ENCODE peak calls at places on chromosomes 7 and 10, in six cellular contexts. One of them, this sample, is unnamed.

GRCh38 chr10:49761789-49762565 is at the start of gene OGDHL:
- DNase-seq in gastrocnemius medialis: no peak
- DNase-seq in psoas muscle: peak
- DNase-seq in A549: peak
- DNase-seq in Peyer's patch: peak
- DNase-seq in stomach: peak
- DNase-seq in this sample: peak

GRCh38 chr10:77800738-77801266 is 125.8 kb downstream of the DLG5 start:
- DNase-seq in gastrocnemius medialis: no peak
- DNase-seq in psoas muscle: no peak
- DNase-seq in A549: no peak
- DNase-seq in Peyer's patch: no peak
- DNase-seq in stomach: no peak
- DNase-seq in this sample: no peak

GRCh38 chr10:75033399-75034130 is 77.9 kb upstream of the SAMD8 start:
- DNase-seq in gastrocnemius medialis: no peak
- DNase-seq in psoas muscle: no peak
- DNase-seq in A549: no peak
- DNase-seq in Peyer's patch: no peak
- DNase-seq in stomach: no peak
- DNase-seq in this sample: no peak

GRCh38 chr10:121580276-121581116 is 17.7 kb downstream of the FGFR2 start:
- DNase-seq in gastrocnemius medialis: no peak
- DNase-seq in psoas muscle: no peak
- DNase-seq in A549: no peak
- DNase-seq in Peyer's patch: no peak
- DNase-seq in stomach: no peak
- DNase-seq in this sample: no peak

GRCh38 chr10:102135956-102136526 is 3.2 kb downstream of the PPRC1 start:
- DNase-seq in gastrocnemius medialis: no peak
- DNase-seq in psoas muscle: no peak
- DNase-seq in A549: no peak
- DNase-seq in Peyer's patch: no peak
- DNase-seq in stomach: no peak
- DNase-seq in this sample: no peak

GRCh38 chr7:91465595-91466061 is 201.4 kb downstream of the FZD1 start:
- DNase-seq in gastrocnemius medialis: no peak
- DNase-seq in psoas muscle: no peak
- DNase-seq in A549: no peak
- DNase-seq in Peyer's patch: no peak
- DNase-seq in stomach: no peak
- DNase-seq in this sample: no peak

GRCh38 chr7:12982178-12982577 is 294.7 kb downstream of the ARL4A start:
- DNase-seq in gastrocnemius medialis: no peak
- DNase-seq in psoas muscle: no peak
- DNase-seq in A549: no peak
- DNase-seq in Peyer's patch: no peak
- DNase-seq in stomach: no peak
- DNase-seq in this sample: no peak

GRCh38 chr10:53107711-53108110 is 335.1 kb upstream of the MBL2 start:
- DNase-seq in gastrocnemius medialis: no peak
- DNase-seq in psoas muscle: no peak
- DNase-seq in A549: no peak
- DNase-seq in Peyer's patch: no peak
- DNase-seq in stomach: no peak
- DNase-seq in this sample: no peak

GRCh38 chr10:29734980-29735627 is 100.3 kb upstream of the SVIL start:
- DNase-seq in gastrocnemius medialis: peak
- DNase-seq in psoas muscle: peak
- DNase-seq in A549: peak
- DNase-seq in Peyer's patch: peak
- DNase-seq in stomach: peak
- DNase-seq in this sample: no peak

GRCh38 chr7:45223728-45224630 is 66.4 kb downstream of the RAMP3 start:
- DNase-seq in gastrocnemius medialis: no peak
- DNase-seq in psoas muscle: no peak
- DNase-seq in A549: no peak
- DNase-seq in Peyer's patch: no peak
- DNase-seq in stomach: no peak
- DNase-seq in this sample: no peak

GRCh38 chr7:16711730-16712129 is 41.8 kb upstream of the TSPAN13 start:
- DNase-seq in gastrocnemius medialis: no peak
- DNase-seq in psoas muscle: no peak
- DNase-seq in A549: no peak
- DNase-seq in Peyer's patch: no peak
- DNase-seq in stomach: no peak
- DNase-seq in this sample: no peak

GRCh38 chr10:73306171-73306708 is 52.4 kb downstream of the CFAP70 start:
- DNase-seq in gastrocnemius medialis: no peak
- DNase-seq in psoas muscle: no peak
- DNase-seq in A549: no peak
- DNase-seq in Peyer's patch: no peak
- DNase-seq in stomach: no peak
- DNase-seq in this sample: no peak

GRCh38 chr7:6436385-6436685 is 11.4 kb downstream of the DAGLB start:
- DNase-seq in gastrocnemius medialis: no peak
- DNase-seq in psoas muscle: no peak
- DNase-seq in A549: no peak
- DNase-seq in Peyer's patch: no peak
- DNase-seq in stomach: no peak
- DNase-seq in this sample: peak

GRCh38 chr10:73956476-73957338 is 41.2 kb upstream of the VCL start:
- DNase-seq in gastrocnemius medialis: no peak
- DNase-seq in psoas muscle: no peak
- DNase-seq in A549: no peak
- DNase-seq in Peyer's patch: no peak
- DNase-seq in stomach: no peak
- DNase-seq in this sample: no peak

GRCh38 chr7:138465046-138465445 is 5.0 kb downstream of the TRIM24 start:
- DNase-seq in gastrocnemius medialis: no peak
- DNase-seq in psoas muscle: no peak
- DNase-seq in A549: no peak
- DNase-seq in Peyer's patch: no peak
- DNase-seq in stomach: no peak
- DNase-seq in this sample: no peak

DNA sequence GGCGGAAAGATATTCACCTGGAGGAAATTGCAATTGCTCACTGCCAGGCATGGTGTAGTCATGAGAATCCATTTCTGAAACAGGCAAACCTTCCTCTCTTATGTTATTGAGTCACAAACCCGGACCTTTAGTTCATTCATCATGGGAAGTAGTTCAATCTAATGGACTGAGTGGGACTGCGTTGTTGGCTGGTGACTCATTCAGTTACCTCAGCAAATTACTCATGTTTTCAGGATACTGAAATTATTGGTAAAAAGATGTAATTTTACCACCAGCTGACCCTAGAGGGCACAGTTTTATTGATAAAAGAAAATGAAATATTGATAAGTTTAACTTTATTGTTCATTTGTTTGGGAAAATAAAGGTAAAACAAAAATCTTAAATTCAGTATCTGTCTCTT is 1194.4 kb upstream of the SORCS1 start:
- DNase-seq in gastrocnemius medialis: no peak
- DNase-seq in psoas muscle: no peak
- DNase-seq in A549: peak
- DNase-seq in Peyer's patch: no peak
- DNase-seq in stomach: no peak
- DNase-seq in this sample: no peak
- TF ChIP-seq CTCF in gastrocnemius medialis: no peak
- TF ChIP-seq CTCF in psoas muscle: no peak
- TF ChIP-seq CTCF in A549: no peak
- TF ChIP-seq CTCF in Peyer's patch: no peak
- TF ChIP-seq CTCF in stomach: no peak
- TF ChIP-seq CTCF in this sample: no peak

GRCh38 chr7:123122951-123123350 is 76.8 kb downstream of the SLC13A1 start:
- DNase-seq in gastrocnemius medialis: no peak
- DNase-seq in psoas muscle: no peak
- DNase-seq in A549: no peak
- DNase-seq in Peyer's patch: no peak
- DNase-seq in stomach: no peak
- DNase-seq in this sample: no peak
- H3K27ac ChIP-seq in gastrocnemius medialis: no peak
- H3K27ac ChIP-seq in psoas muscle: no peak
- H3K27ac ChIP-seq in A549: no peak
- H3K27ac ChIP-seq in Peyer's patch: no peak
- H3K27ac ChIP-seq in stomach: no peak
- H3K27ac ChIP-seq in this sample: no peak

GRCh38 chr10:99329891-99330674 is 927 bp downstream of the CNNM1 start:
- DNase-seq in gastrocnemius medialis: no peak
- DNase-seq in psoas muscle: no peak
- DNase-seq in A549: peak
- DNase-seq in Peyer's patch: peak
- DNase-seq in stomach: peak
- DNase-seq in this sample: no peak
- H3K4me3 ChIP-seq in gastrocnemius medialis: peak
- H3K4me3 ChIP-seq in psoas muscle: peak
- H3K4me3 ChIP-seq in A549: peak
- H3K4me3 ChIP-seq in Peyer's patch: peak
- H3K4me3 ChIP-seq in stomach: peak
- H3K4me3 ChIP-seq in this sample: peak

GRCh38 chr10:26727005-26727404 is 29.5 kb downstream of the PDSS1 start:
- DNase-seq in gastrocnemius medialis: no peak
- DNase-seq in psoas muscle: no peak
- DNase-seq in A549: no peak
- DNase-seq in Peyer's patch: no peak
- DNase-seq in stomach: no peak
- DNase-seq in this sample: no peak

GRCh38 chr10:26729395-26729794 is 31.9 kb downstream of the PDSS1 start:
- DNase-seq in gastrocnemius medialis: no peak
- DNase-seq in psoas muscle: no peak
- DNase-seq in A549: no peak
- DNase-seq in Peyer's patch: no peak
- DNase-seq in stomach: no peak
- DNase-seq in this sample: no peak

GRCh38 chr10:26730548-26730947 is 33.0 kb downstream of the PDSS1 start:
- DNase-seq in gastrocnemius medialis: no peak
- DNase-seq in psoas muscle: no peak
- DNase-seq in A549: no peak
- DNase-seq in Peyer's patch: no peak
- DNase-seq in stomach: no peak
- DNase-seq in this sample: no peak

GRCh38 chr10:26725837-26726727 is 28.6 kb downstream of the PDSS1 start:
- DNase-seq in gastrocnemius medialis: peak
- DNase-seq in psoas muscle: peak
- DNase-seq in A549: peak
- DNase-seq in Peyer's patch: peak
- DNase-seq in stomach: peak
- DNase-seq in this sample: peak

GRCh38 chr10:26728957-26729356 is 31.5 kb downstream of the PDSS1 start:
- DNase-seq in gastrocnemius medialis: no peak
- DNase-seq in psoas muscle: no peak
- DNase-seq in A549: no peak
- DNase-seq in Peyer's patch: no peak
- DNase-seq in stomach: no peak
- DNase-seq in this sample: no peak
- TF ChIP-seq CTCF in gastrocnemius medialis: no peak
- TF ChIP-seq CTCF in psoas muscle: no peak
- TF ChIP-seq CTCF in A549: no peak
- TF ChIP-seq CTCF in Peyer's patch: no peak
- TF ChIP-seq CTCF in stomach: no peak
- TF ChIP-seq CTCF in this sample: no peak

DNA sequence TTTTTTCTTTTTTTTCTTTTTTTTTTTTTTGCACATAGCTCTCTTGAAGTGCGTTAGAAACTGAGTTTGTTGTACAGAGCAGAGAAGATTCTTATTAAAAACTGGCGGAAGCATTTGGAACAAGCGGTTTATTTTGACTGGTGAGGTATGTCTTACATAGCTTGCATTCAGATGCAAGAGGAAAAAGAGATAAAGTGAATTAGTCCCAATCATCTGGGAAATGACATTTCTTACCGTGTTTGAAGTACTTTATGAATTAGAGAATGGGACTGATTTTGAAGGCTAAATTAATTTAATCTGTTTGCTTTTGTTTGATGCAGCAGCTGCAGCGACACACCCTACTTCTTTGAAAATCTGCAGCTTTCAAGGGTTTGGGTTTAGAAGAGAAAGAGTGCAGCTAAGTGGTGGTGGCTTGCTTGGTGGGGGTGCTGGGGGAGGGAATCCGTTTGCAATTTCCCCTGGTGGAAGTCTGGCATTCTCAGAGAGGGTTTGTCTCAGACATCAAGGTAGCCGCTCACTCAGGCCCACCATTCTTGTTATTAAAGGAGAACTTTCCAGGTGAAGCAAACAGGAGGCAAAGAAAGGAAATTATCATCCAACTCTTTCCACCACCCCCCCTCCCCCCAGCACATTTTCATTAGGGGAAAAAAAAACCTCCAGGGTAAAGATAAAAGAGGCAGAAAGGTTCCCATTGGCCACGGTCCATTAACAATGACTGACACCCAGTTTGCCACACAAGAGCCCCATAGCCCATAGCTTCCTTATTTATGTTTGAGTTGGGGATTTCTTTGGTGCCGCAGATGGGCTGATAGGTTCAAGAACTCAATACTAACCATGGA is 231.7 kb downstream of the SKIDA1 start:
- DNase-seq in gastrocnemius medialis: no peak
- DNase-seq in psoas muscle: no peak
- DNase-seq in A549: peak
- DNase-seq in Peyer's patch: no peak
- DNase-seq in stomach: no peak
- DNase-seq in this sample: no peak
- H3K27ac ChIP-seq in gastrocnemius medialis: peak
- H3K27ac ChIP-seq in psoas muscle: no peak
- H3K27ac ChIP-seq in A549: peak
- H3K27ac ChIP-seq in Peyer's patch: no peak
- H3K27ac ChIP-seq in stomach: no peak
- H3K27ac ChIP-seq in this sample: no peak

DNA sequence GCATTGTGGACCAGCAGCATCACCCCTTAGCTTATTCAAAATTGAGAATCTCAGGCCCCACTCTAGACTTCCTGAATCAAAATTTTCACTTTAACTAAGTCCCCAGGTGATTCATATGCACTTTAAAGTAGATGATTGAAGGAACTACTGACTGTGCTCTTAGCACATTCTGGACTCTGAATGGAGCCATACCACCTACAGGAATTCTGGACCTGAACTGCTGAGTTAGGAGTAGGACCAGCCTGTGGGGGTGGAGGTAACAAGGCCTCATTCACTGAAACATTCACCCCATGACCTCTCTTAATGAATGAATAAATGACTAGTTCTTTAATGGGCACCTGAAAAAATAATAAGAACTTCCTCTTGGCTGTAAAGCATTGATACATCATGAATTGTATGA is 7.3 kb downstream of the PDK4 start:
- DNase-seq in gastrocnemius medialis: no peak
- DNase-seq in psoas muscle: no peak
- DNase-seq in A549: no peak
- DNase-seq in Peyer's patch: no peak
- DNase-seq in stomach: no peak
- DNase-seq in this sample: no peak
- H3K4me3 ChIP-seq in gastrocnemius medialis: peak
- H3K4me3 ChIP-seq in psoas muscle: peak
- H3K4me3 ChIP-seq in A549: no peak
- H3K4me3 ChIP-seq in Peyer's patch: peak
- H3K4me3 ChIP-seq in stomach: peak
- H3K4me3 ChIP-seq in this sample: no peak

This sample was measured in dorsolateral prefrontal cortex.